ENCODE peak calls at places on chromosome 2, in five cellular contexts. A is ascending aorta, Q is HAP-1, N is IMR-90, C is GM23248. S is an unnamed sample. For H3K9me3, the result is how much of the 10 kb centered on the place peaks cover.

GRCh38 chr2:32227492-32227891 is 37.2 kb downstream of the NLRC4 start:
- DNase-seq in N (no peak), C (no peak), A (no peak), Q (no peak), S (no peak)

GRCh38 chr2:199663157-199663556 is 187.8 kb downstream of the FTCDNL1 start:
- DNase-seq in Q (no peak), N (no peak), A (no peak), C (no peak), S (no peak)

GRCh38 chr2:47008381-47009280 is 93.0 kb upstream of the MCFD2 start:
- DNase-seq in N (peak), A (peak), Q (peak), C (peak), S (no peak)

GRCh38 chr2:230230087-230230486 is 4.6 kb downstream of the SP140 start:
- DNase-seq in A (no peak), C (peak), N (peak), Q (no peak), S (no peak)

GRCh38 chr2:81078102-81078501 is 773.5 kb upstream of the LRRTM1 start:
- DNase-seq in A (no peak), C (no peak), Q (peak), N (no peak), S (no peak)

GRCh38 chr2:225010804-225011203 is 31.5 kb downstream of the DOCK10 start:
- DNase-seq in N (peak), C (peak), Q (no peak), A (no peak), S (no peak)

GRCh38 chr2:239921843-239922242 is 103.3 kb downstream of the NDUFA10 start:
- DNase-seq in A (no peak), Q (no peak), C (no peak), N (no peak), S (no peak)

GRCh38 chr2:69013123-69013836 is at the start of gene ANTXR1:
- DNase-seq in C (peak), N (peak), A (peak), Q (peak), S (no peak)

GRCh38 chr2:8027387-8027786 is 654.5 kb upstream of the ID2 start:
- DNase-seq in N (no peak), Q (no peak), C (no peak), A (no peak), S (no peak)

GRCh38 chr2:9748586-9748985 is 94.7 kb upstream of the TAF1B start:
- DNase-seq in Q (no peak), C (no peak), N (no peak), A (no peak), S (no peak)

GRCh38 chr2:96342085-96342484 is 6.5 kb downstream of the NCAPH start:
- DNase-seq in C (peak), N (peak), Q (no peak), A (no peak), S (peak)

GRCh38 chr2:70718736-70719135 is 49.3 kb downstream of the ADD2 start:
- DNase-seq in A (no peak), C (no peak), N (no peak), Q (no peak), S (no peak)

GRCh38 chr2:52968043-52968442 is 799.6 kb upstream of the CHAC2 start:
- DNase-seq in N (no peak), Q (no peak), C (no peak), A (no peak), S (no peak)

GRCh38 chr2:15800489-15801329 is 139.6 kb upstream of the MYCN start:
- DNase-seq in C (no peak), Q (no peak), N (no peak), A (no peak), S (no peak)

GRCh38 chr2:132670961-132671781 is 1.2 kb upstream of the LYPD1 start:
- DNase-seq in C (peak), N (peak), A (no peak), Q (no peak), S (no peak)

GRCh38 chr2:69381337-69381737 is 5.7 kb downstream of the GFPT1 start:
- DNase-seq in Q (no peak), A (no peak), C (peak), N (peak), S (no peak)

GRCh38 chr2:20617081-20617575 is 33.8 kb downstream of the HS1BP3 start:
- DNase-seq in A (peak), N (no peak), Q (no peak), C (no peak), S (no peak)

GRCh38 chr2:165697727-165698620 is 96.1 kb downstream of the GALNT3 start:
- DNase-seq in N (no peak), C (no peak), A (no peak), Q (no peak), S (no peak)

GRCh38 chr2:192190474-192190873 is 4.3 kb downstream of the TMEFF2 start:
- DNase-seq in A (no peak), C (peak), Q (no peak), N (peak), S (no peak)

GRCh38 chr2:120802161-120802560 is 66.5 kb downstream of the GLI2 start:
- DNase-seq in C (peak), Q (no peak), A (peak), N (peak), S (no peak)

GRCh38 chr2:69723791-69724190 is 18.1 kb upstream of the ANXA4 start:
- DNase-seq in N (no peak), Q (no peak), C (no peak), A (no peak), S (no peak)

GRCh38 chr2:146734042-146734715 is 1110.7 kb upstream of the ACVR2A start:
- DNase-seq in N (peak), Q (peak), C (peak), A (no peak), S (no peak)

GRCh38 chr2:152171733-152172132 is 3.8 kb downstream of the STAM2 start:
- DNase-seq in N (no peak), A (no peak), Q (no peak), C (peak), S (no peak)

GRCh38 chr2:213243189-213244044 is 40.8 kb upstream of the SPAG16 start:
- DNase-seq in N (no peak), Q (no peak), A (no peak), C (no peak), S (no peak)

GRCh38 chr2:169933124-169933711 is 106.0 kb downstream of the UBR3 start:
- DNase-seq in N (peak), A (no peak), C (peak), Q (no peak), S (no peak)

GRCh38 chr2:191710411-191710900 is 32.5 kb downstream of the NABP1 start:
- DNase-seq in C (peak), N (peak), A (no peak), Q (no peak), S (no peak)

GRCh38 chr2:67388680-67389079 is 8.5 kb upstream of the ETAA1 start:
- DNase-seq in Q (no peak), N (no peak), A (no peak), C (no peak), S (no peak)

GRCh38 chr2:20496069-20496468 is 49.2 kb downstream of the RHOB start:
- DNase-seq in C (peak), Q (no peak), N (peak), A (no peak), S (no peak)

DNA sequence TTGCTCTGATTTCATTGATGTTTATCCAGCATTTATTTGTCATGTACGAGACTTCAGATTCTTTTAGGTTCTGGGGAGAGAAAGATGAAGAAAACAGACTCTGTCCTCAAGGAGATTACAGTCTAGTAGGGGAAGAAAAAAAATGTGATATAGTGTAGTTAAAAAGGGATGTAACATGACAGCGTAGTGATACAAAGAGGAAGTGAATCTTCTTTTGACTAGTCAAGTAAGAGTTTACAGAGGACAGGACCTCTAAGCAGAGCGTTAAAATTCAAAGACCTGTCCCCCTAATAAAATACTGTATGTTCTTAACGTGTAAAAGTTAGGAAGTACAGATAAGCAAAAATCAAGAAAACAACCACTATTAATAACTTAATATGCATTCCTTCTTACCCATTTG is 47.7 kb downstream of the NCOA1 start:
- DNase-seq in C (no peak), A (no peak), Q (no peak), N (no peak), S (no peak)
- H3K9me3 ChIP-seq in C (under half), A (under half), Q (under half), N (under half), S (under half)

GRCh38 chr2:27571197-27571596 is 11.6 kb upstream of the ZNF512 start:
- DNase-seq in N (no peak), A (no peak), C (no peak), Q (no peak), S (no peak)

GRCh38 chr2:27572998-27573429 is 9.8 kb upstream of the ZNF512 start:
- DNase-seq in A (no peak), Q (no peak), N (no peak), C (no peak), S (no peak)

GRCh38 chr2:27573452-27573851 is 9.4 kb upstream of the ZNF512 start:
- DNase-seq in Q (no peak), N (peak), C (no peak), A (no peak), S (no peak)

GRCh38 chr2:27571681-27572080 is 11.2 kb upstream of the ZNF512 start:
- DNase-seq in A (no peak), Q (no peak), C (no peak), N (no peak), S (no peak)

DNA sequence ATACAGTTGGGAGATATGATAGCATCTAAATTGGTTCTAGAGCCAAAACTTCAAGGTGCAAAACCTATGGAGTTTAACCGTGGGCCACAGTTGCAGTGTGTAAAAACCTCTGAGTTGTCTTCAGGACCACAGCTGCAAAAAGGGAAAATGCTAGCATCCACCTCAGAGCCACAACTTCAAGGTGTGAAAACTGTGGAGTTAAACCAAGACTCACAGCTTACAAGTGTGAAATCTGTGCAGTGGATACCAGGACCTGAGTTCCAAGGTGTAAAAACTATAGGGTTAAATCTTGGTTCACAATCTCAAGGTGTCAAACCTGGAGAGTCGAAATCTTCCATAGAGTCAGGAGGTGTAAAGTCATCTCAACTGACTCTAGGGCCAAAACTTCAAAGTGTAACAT is 10.4 kb upstream of the ZNF512 start:
- DNase-seq in Q (no peak), C (no peak), N (no peak), A (no peak), S (no peak)
- H3K9me3 ChIP-seq in Q (under half), C (under half), N (under half), A (half or more), S (under half)

GRCh38 chr2:24892928-24893327 is 27.1 kb downstream of the ADCY3 start:
- DNase-seq in A (no peak), Q (no peak), N (peak), C (peak), S (no peak)
- H3K9me3 ChIP-seq in A (under half), Q (under half), N (under half), C (under half), S (under half)

DNA sequence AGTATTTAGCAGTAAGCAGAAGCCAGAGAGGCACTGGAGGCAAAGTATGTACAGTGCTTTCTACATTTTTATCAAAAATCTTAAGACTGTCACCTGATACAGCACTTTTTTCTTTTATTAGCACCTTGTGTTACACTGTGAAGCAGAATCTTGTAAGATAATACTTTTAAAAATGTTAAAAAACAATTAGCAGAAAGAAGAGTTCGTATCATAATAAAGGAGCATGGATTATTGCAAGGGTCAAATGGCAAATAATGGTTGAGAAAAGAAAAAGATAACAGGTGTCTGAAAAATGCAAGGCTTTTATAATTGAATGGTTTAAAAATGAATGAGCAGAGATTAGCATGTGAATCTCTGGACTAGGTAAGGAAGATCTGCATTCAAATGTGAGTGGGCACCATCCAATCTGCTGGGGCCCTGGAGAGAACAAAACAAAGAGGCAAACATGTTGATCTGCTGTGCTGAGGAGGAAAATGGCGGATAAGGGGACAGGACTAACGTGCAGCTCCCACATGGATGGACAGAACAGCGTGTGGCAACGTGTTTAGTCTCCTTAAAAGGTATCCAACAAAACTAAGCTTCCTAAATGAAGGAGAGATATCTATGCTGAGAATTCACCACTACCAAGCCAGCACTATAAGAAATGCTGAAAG is 9.5 kb downstream of the CEBPZOS start:
- DNase-seq in Q (peak), N (no peak), C (no peak), A (no peak), S (no peak)
- H3K9me3 ChIP-seq in Q (under half), N (under half), C (under half), A (half or more), S (under half)

GRCh38 chr2:11336189-11336588 is 8.2 kb downstream of the ROCK2 start:
- DNase-seq in C (no peak), Q (no peak), N (no peak), A (no peak), S (no peak)
- H3K9me3 ChIP-seq in C (under half), Q (under half), N (under half), A (under half), S (under half)

GRCh38 chr2:116098049-116098448 is 1655.6 kb downstream of the DPP10 start:
- DNase-seq in C (no peak), A (no peak), Q (peak), N (no peak), S (no peak)

GRCh38 chr2:116094196-116094595 is 1651.8 kb downstream of the DPP10 start:
- DNase-seq in N (no peak), Q (peak), C (no peak), A (no peak), S (no peak)

DNA sequence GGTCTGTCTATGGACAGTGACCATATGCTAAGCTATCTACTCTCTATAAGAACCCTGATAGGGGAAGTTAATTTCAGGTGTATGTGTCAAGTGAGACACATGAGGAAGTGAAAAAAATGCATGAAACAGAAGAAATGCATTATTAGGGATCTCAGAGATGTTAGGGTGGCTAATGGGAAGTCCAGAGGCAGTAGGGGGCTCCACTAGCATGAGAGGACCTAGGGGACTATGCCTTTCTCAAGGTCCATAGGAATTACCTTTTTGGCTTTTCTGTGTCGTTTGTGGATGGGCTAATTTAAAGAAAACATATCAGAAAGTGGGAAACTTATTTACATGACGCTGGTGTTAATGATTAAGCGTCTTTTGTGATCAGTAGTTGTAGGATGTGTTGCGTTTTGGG is 1653.2 kb downstream of the DPP10 start:
- DNase-seq in Q (no peak), C (no peak), N (no peak), A (no peak), S (no peak)
- H3K9me3 ChIP-seq in Q (under half), C (under half), N (under half), A (under half), S (under half)

GRCh38 chr2:127220807-127221527 is 868 bp upstream of the CYP27C1 start:
- DNase-seq in A (no peak), Q (peak), N (no peak), C (no peak), S (no peak)
- H3K9me3 ChIP-seq in A (under half), Q (under half), N (under half), C (under half), S (under half)